ENCODE peak calls at places on chromosomes 7 and 10, in seven cellular contexts. One of them, this sample, is unnamed.

GRCh38 chr7:122691569-122692235 is 7.2 kb downstream of the RNF133 start:
- DNase-seq in HCT116: no peak
- DNase-seq in H1: no peak
- DNase-seq in GM12878: no peak
- DNase-seq in HepG2: no peak
- DNase-seq in SK-N-SH: no peak
- DNase-seq in K562: no peak
- DNase-seq in this sample: no peak

GRCh38 chr7:22350466-22351328 is 6.3 kb downstream of the RAPGEF5 start:
- DNase-seq in K562: peak
- DNase-seq in H1: no peak
- DNase-seq in HepG2: peak
- DNase-seq in SK-N-SH: peak
- DNase-seq in GM12878: peak
- DNase-seq in HCT116: peak
- DNase-seq in this sample: no peak

GRCh38 chr10:104332243-104333036 is 5.8 kb downstream of the ITPRIP start:
- DNase-seq in HCT116: no peak
- DNase-seq in H1: no peak
- DNase-seq in HepG2: no peak
- DNase-seq in K562: peak
- DNase-seq in GM12878: no peak
- DNase-seq in SK-N-SH: no peak
- DNase-seq in this sample: no peak

GRCh38 chr10:20622522-20623270 is 274.4 kb downstream of the NEBL start:
- DNase-seq in K562: no peak
- DNase-seq in H1: no peak
- DNase-seq in HepG2: peak
- DNase-seq in SK-N-SH: no peak
- DNase-seq in HCT116: no peak
- DNase-seq in GM12878: no peak
- DNase-seq in this sample: peak

GRCh38 chr7:40058636-40059035 is 75.8 kb downstream of the MPLKIP start:
- DNase-seq in GM12878: no peak
- DNase-seq in HCT116: no peak
- DNase-seq in HepG2: no peak
- DNase-seq in SK-N-SH: no peak
- DNase-seq in H1: no peak
- DNase-seq in K562: peak
- DNase-seq in this sample: no peak

GRCh38 chr7:11492307-11492706 is 339.7 kb downstream of the THSD7A start:
- DNase-seq in GM12878: no peak
- DNase-seq in K562: no peak
- DNase-seq in SK-N-SH: no peak
- DNase-seq in HepG2: no peak
- DNase-seq in H1: no peak
- DNase-seq in HCT116: no peak
- DNase-seq in this sample: no peak

GRCh38 chr7:117384693-117385092 is 42.6 kb downstream of the ASZ1 start:
- DNase-seq in HCT116: no peak
- DNase-seq in K562: no peak
- DNase-seq in GM12878: no peak
- DNase-seq in HepG2: no peak
- DNase-seq in SK-N-SH: no peak
- DNase-seq in H1: no peak
- DNase-seq in this sample: no peak

GRCh38 chr7:34227525-34227924 is 322.2 kb downstream of the BMPER start:
- DNase-seq in HCT116: no peak
- DNase-seq in SK-N-SH: no peak
- DNase-seq in K562: no peak
- DNase-seq in H1: no peak
- DNase-seq in GM12878: no peak
- DNase-seq in HepG2: no peak
- DNase-seq in this sample: no peak

GRCh38 chr7:129970816-129971215 is 18.1 kb upstream of the UBE2H start:
- DNase-seq in HCT116: no peak
- DNase-seq in HepG2: no peak
- DNase-seq in H1: no peak
- DNase-seq in GM12878: no peak
- DNase-seq in SK-N-SH: no peak
- DNase-seq in K562: no peak
- DNase-seq in this sample: no peak

GRCh38 chr10:1609596-1609995 is 127.7 kb downstream of the ADARB2 start:
- DNase-seq in K562: no peak
- DNase-seq in HepG2: no peak
- DNase-seq in H1: no peak
- DNase-seq in GM12878: no peak
- DNase-seq in SK-N-SH: no peak
- DNase-seq in HCT116: no peak
- DNase-seq in this sample: no peak

GRCh38 chr7:157699357-157700013 is 362.7 kb downstream of the DNAJB6 start:
- DNase-seq in HCT116: no peak
- DNase-seq in K562: no peak
- DNase-seq in SK-N-SH: no peak
- DNase-seq in GM12878: no peak
- DNase-seq in HepG2: no peak
- DNase-seq in H1: no peak
- DNase-seq in this sample: no peak

GRCh38 chr7:18566829-18567228 is 71.3 kb downstream of the HDAC9 start:
- DNase-seq in SK-N-SH: no peak
- DNase-seq in GM12878: peak
- DNase-seq in HCT116: no peak
- DNase-seq in H1: no peak
- DNase-seq in K562: no peak
- DNase-seq in HepG2: no peak
- DNase-seq in this sample: no peak

GRCh38 chr7:70060298-70061068 is 462.2 kb downstream of the AUTS2 start:
- DNase-seq in GM12878: no peak
- DNase-seq in HCT116: no peak
- DNase-seq in HepG2: no peak
- DNase-seq in K562: no peak
- DNase-seq in SK-N-SH: no peak
- DNase-seq in H1: no peak
- DNase-seq in this sample: peak

GRCh38 chr10:107477266-107477665 is 312.8 kb upstream of the SORCS1 start:
- DNase-seq in H1: no peak
- DNase-seq in HepG2: no peak
- DNase-seq in HCT116: no peak
- DNase-seq in K562: no peak
- DNase-seq in SK-N-SH: no peak
- DNase-seq in GM12878: peak
- DNase-seq in this sample: no peak

GRCh38 chr7:23012797-23013714 is 874 bp downstream of the HYCC1 start:
- DNase-seq in GM12878: no peak
- DNase-seq in SK-N-SH: peak
- DNase-seq in HepG2: peak
- DNase-seq in K562: peak
- DNase-seq in H1: no peak
- DNase-seq in HCT116: no peak
- DNase-seq in this sample: no peak

GRCh38 chr7:151382079-151382885 is 27.6 kb downstream of the WDR86 start:
- DNase-seq in HepG2: no peak
- DNase-seq in GM12878: no peak
- DNase-seq in H1: no peak
- DNase-seq in HCT116: no peak
- DNase-seq in K562: no peak
- DNase-seq in SK-N-SH: no peak
- DNase-seq in this sample: no peak

GRCh38 chr7:3710122-3710521 is 409.1 kb downstream of the SDK1 start:
- DNase-seq in K562: no peak
- DNase-seq in H1: no peak
- DNase-seq in HCT116: no peak
- DNase-seq in HepG2: no peak
- DNase-seq in SK-N-SH: no peak
- DNase-seq in GM12878: no peak
- DNase-seq in this sample: no peak

GRCh38 chr7:3710531-3710930 is 409.5 kb downstream of the SDK1 start:
- DNase-seq in H1: no peak
- DNase-seq in HCT116: no peak
- DNase-seq in GM12878: no peak
- DNase-seq in K562: no peak
- DNase-seq in HepG2: no peak
- DNase-seq in SK-N-SH: no peak
- DNase-seq in this sample: no peak

DNA sequence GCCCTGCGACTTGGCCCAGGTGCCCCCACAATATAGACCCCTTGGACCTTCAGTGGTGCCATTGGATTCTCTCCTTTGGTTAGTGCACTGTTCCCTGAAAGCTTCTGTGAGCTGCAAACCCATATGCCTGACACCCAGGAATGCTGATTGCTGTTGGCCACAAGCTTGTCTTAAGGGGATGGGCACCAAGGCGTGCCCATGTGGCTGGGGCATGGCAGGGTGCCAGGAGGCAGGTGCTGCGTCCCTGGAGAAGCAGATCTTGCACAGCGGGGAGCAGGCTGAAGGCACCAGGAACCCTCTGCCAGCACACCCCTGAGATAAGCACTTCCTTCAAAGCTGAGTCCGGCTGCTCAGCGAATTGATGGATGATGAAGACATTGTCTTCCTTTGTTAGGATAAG is 411.8 kb downstream of the SDK1 start:
- DNase-seq in SK-N-SH: no peak
- DNase-seq in GM12878: no peak
- DNase-seq in H1: no peak
- DNase-seq in K562: no peak
- DNase-seq in HepG2: no peak
- DNase-seq in HCT116: no peak
- DNase-seq in this sample: no peak
- TF ChIP-seq JUND in SK-N-SH: no peak
- TF ChIP-seq JUND in GM12878: no peak
- TF ChIP-seq JUND in H1: no peak
- TF ChIP-seq JUND in K562: no peak
- TF ChIP-seq JUND in HepG2: no peak
- TF ChIP-seq JUND in HCT116: no peak
- TF ChIP-seq JUND in this sample: no peak

DNA sequence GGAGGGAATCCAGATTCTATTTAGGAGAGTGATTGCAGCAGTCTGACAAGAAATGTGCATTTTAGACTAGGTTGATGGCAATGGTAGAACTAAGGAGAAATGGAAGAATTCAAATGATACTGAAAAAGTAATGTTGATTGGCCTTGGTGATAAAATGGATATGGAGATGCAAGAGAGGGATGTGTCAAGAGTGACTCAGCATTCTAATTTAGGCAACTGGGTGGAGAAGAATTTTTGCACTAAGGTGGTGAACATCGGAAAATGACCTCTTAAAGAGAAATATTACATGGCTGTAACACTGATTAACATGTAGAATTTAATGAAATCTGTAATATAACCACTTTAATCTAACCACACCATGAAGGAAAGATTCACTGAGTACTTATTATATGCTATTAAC is 806.6 kb downstream of the PHTF2 start:
- DNase-seq in HCT116: no peak
- DNase-seq in GM12878: no peak
- DNase-seq in K562: no peak
- DNase-seq in SK-N-SH: no peak
- DNase-seq in HepG2: no peak
- DNase-seq in H1: no peak
- DNase-seq in this sample: no peak
- TF ChIP-seq JUND in HCT116: no peak
- TF ChIP-seq JUND in GM12878: no peak
- TF ChIP-seq JUND in K562: no peak
- TF ChIP-seq JUND in SK-N-SH: no peak
- TF ChIP-seq JUND in HepG2: no peak
- TF ChIP-seq JUND in H1: no peak
- TF ChIP-seq JUND in this sample: no peak

DNA sequence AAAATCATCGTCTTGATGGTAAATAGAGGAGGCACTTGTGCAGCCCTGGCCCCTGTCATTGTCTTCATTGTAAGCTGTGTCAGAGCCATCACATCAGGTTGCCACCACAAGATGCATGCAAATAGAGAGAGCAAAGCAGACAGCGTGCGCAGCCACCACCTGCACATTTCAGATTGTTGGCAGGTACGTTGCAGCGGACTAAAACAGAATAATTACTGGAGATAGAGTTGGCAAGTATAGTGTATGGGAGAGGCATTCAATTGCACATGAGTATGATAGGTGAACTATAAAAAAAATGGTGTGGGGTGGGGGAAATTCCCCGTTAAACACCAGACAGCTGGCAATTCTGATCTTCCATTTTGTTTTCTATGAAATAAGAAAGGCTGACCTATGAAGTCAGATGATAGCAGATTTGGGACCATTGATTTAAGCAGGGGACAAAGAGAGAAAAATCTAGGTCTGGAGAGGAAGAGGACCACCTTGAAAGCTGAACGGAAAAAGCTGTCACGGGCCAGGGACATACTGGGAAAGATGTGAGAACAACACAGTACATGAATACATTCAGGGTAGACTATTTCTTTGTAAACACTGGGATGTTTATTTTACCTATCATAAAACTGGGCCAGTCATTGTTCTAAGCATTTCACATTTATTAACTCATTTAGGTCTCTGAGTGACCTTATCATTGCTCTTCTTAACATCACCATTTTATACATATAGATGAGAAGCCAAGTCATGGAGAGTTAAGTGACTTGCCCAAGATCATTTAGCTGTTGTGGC is 306.4 kb upstream of the SP8 start:
- DNase-seq in HepG2: no peak
- DNase-seq in H1: no peak
- DNase-seq in HCT116: no peak
- DNase-seq in GM12878: no peak
- DNase-seq in K562: no peak
- DNase-seq in SK-N-SH: no peak
- DNase-seq in this sample: no peak
- TF ChIP-seq JUND in HepG2: no peak
- TF ChIP-seq JUND in H1: no peak
- TF ChIP-seq JUND in HCT116: no peak
- TF ChIP-seq JUND in GM12878: no peak
- TF ChIP-seq JUND in K562: no peak
- TF ChIP-seq JUND in SK-N-SH: no peak
- TF ChIP-seq JUND in this sample: no peak

GRCh38 chr7:28408974-28409715 is 3.2 kb upstream of the CREB5 start:
- DNase-seq in SK-N-SH: peak
- DNase-seq in HCT116: peak
- DNase-seq in GM12878: no peak
- DNase-seq in K562: peak
- DNase-seq in HepG2: peak
- DNase-seq in H1: peak
- DNase-seq in this sample: peak

GRCh38 chr7:28411876-28412662 is at the start of gene CREB5:
- DNase-seq in HCT116: no peak
- DNase-seq in K562: no peak
- DNase-seq in H1: no peak
- DNase-seq in SK-N-SH: no peak
- DNase-seq in GM12878: no peak
- DNase-seq in HepG2: no peak
- DNase-seq in this sample: peak

GRCh38 chr7:28409716-28410627 is 2.3 kb upstream of the CREB5 start:
- DNase-seq in HepG2: no peak
- DNase-seq in H1: no peak
- DNase-seq in K562: no peak
- DNase-seq in SK-N-SH: peak
- DNase-seq in HCT116: no peak
- DNase-seq in GM12878: no peak
- DNase-seq in this sample: no peak

GRCh38 chr7:28408105-28408973 is 4.0 kb upstream of the CREB5 start:
- DNase-seq in H1: no peak
- DNase-seq in K562: no peak
- DNase-seq in HepG2: no peak
- DNase-seq in SK-N-SH: peak
- DNase-seq in GM12878: no peak
- DNase-seq in HCT116: no peak
- DNase-seq in this sample: no peak

GRCh38 chr7:28410628-28411578 is 1.4 kb upstream of the CREB5 start:
- DNase-seq in H1: no peak
- DNase-seq in SK-N-SH: peak
- DNase-seq in K562: no peak
- DNase-seq in HCT116: no peak
- DNase-seq in HepG2: no peak
- DNase-seq in GM12878: no peak
- DNase-seq in this sample: no peak
- TF ChIP-seq JUND in H1: peak
- TF ChIP-seq JUND in SK-N-SH: no peak
- TF ChIP-seq JUND in K562: no peak
- TF ChIP-seq JUND in HCT116: no peak
- TF ChIP-seq JUND in HepG2: no peak
- TF ChIP-seq JUND in GM12878: no peak
- TF ChIP-seq JUND in this sample: no peak

This sample was measured in T47D.